ENCODE peak calls at places on chromosome 9, in six cellular contexts. One of them, this sample, is unnamed.

GRCh38 chr9:88355166-88355565 is 33.1 kb upstream of the SPIN1 start:
- DNase-seq in activated CD4-positive, alpha-beta T cell treated with anti-CD3 and anti-CD28 coated beads, Interleukin-2, amount 50 U/mL, for 48 hours: no peak
- DNase-seq in stimulated activated CD8-positive, alpha-beta memory T cell treated with anti-CD3 and anti-CD28 coated beads, Interleukin-4, amount 100 ng/mL, for 24 hours: no peak
- DNase-seq in sciatic nerve: no peak
- DNase-seq in head of caudate nucleus: no peak
- DNase-seq in iris pigment epithelial cell: peak
- DNase-seq in this sample: no peak

GRCh38 chr9:6984941-6985578 is 227.3 kb downstream of the KDM4C start:
- DNase-seq in activated CD4-positive, alpha-beta T cell treated with anti-CD3 and anti-CD28 coated beads, Interleukin-2, amount 50 U/mL, for 48 hours: no peak
- DNase-seq in stimulated activated CD8-positive, alpha-beta memory T cell treated with anti-CD3 and anti-CD28 coated beads, Interleukin-4, amount 100 ng/mL, for 24 hours: no peak
- DNase-seq in sciatic nerve: no peak
- DNase-seq in head of caudate nucleus: no peak
- DNase-seq in iris pigment epithelial cell: no peak
- DNase-seq in this sample: no peak

GRCh38 chr9:124411514-124412227 is 3.6 kb downstream of the PSMB7 start:
- DNase-seq in activated CD4-positive, alpha-beta T cell treated with anti-CD3 and anti-CD28 coated beads, Interleukin-2, amount 50 U/mL, for 48 hours: no peak
- DNase-seq in stimulated activated CD8-positive, alpha-beta memory T cell treated with anti-CD3 and anti-CD28 coated beads, Interleukin-4, amount 100 ng/mL, for 24 hours: no peak
- DNase-seq in sciatic nerve: no peak
- DNase-seq in head of caudate nucleus: no peak
- DNase-seq in iris pigment epithelial cell: peak
- DNase-seq in this sample: no peak

GRCh38 chr9:38119570-38119969 is 50.5 kb upstream of the SHB start:
- DNase-seq in activated CD4-positive, alpha-beta T cell treated with anti-CD3 and anti-CD28 coated beads, Interleukin-2, amount 50 U/mL, for 48 hours: no peak
- DNase-seq in stimulated activated CD8-positive, alpha-beta memory T cell treated with anti-CD3 and anti-CD28 coated beads, Interleukin-4, amount 100 ng/mL, for 24 hours: no peak
- DNase-seq in sciatic nerve: no peak
- DNase-seq in head of caudate nucleus: no peak
- DNase-seq in iris pigment epithelial cell: no peak
- DNase-seq in this sample: no peak

GRCh38 chr9:99632349-99633038 is 189.2 kb upstream of the NR4A3 start:
- DNase-seq in activated CD4-positive, alpha-beta T cell treated with anti-CD3 and anti-CD28 coated beads, Interleukin-2, amount 50 U/mL, for 48 hours: no peak
- DNase-seq in stimulated activated CD8-positive, alpha-beta memory T cell treated with anti-CD3 and anti-CD28 coated beads, Interleukin-4, amount 100 ng/mL, for 24 hours: no peak
- DNase-seq in sciatic nerve: no peak
- DNase-seq in head of caudate nucleus: no peak
- DNase-seq in iris pigment epithelial cell: no peak
- DNase-seq in this sample: no peak

GRCh38 chr9:136099547-136099946 is 4.5 kb upstream of the NACC2 start:
- DNase-seq in activated CD4-positive, alpha-beta T cell treated with anti-CD3 and anti-CD28 coated beads, Interleukin-2, amount 50 U/mL, for 48 hours: no peak
- DNase-seq in stimulated activated CD8-positive, alpha-beta memory T cell treated with anti-CD3 and anti-CD28 coated beads, Interleukin-4, amount 100 ng/mL, for 24 hours: no peak
- DNase-seq in sciatic nerve: no peak
- DNase-seq in head of caudate nucleus: no peak
- DNase-seq in iris pigment epithelial cell: no peak
- DNase-seq in this sample: no peak

GRCh38 chr9:109913461-109913810 is 133.4 kb downstream of the PALM2AKAP2 start:
- DNase-seq in activated CD4-positive, alpha-beta T cell treated with anti-CD3 and anti-CD28 coated beads, Interleukin-2, amount 50 U/mL, for 48 hours: no peak
- DNase-seq in stimulated activated CD8-positive, alpha-beta memory T cell treated with anti-CD3 and anti-CD28 coated beads, Interleukin-4, amount 100 ng/mL, for 24 hours: no peak
- DNase-seq in sciatic nerve: no peak
- DNase-seq in head of caudate nucleus: no peak
- DNase-seq in iris pigment epithelial cell: no peak
- DNase-seq in this sample: no peak

GRCh38 chr9:847505-847904 is 6.0 kb downstream of the DMRT1 start:
- DNase-seq in activated CD4-positive, alpha-beta T cell treated with anti-CD3 and anti-CD28 coated beads, Interleukin-2, amount 50 U/mL, for 48 hours: no peak
- DNase-seq in stimulated activated CD8-positive, alpha-beta memory T cell treated with anti-CD3 and anti-CD28 coated beads, Interleukin-4, amount 100 ng/mL, for 24 hours: no peak
- DNase-seq in sciatic nerve: no peak
- DNase-seq in head of caudate nucleus: no peak
- DNase-seq in iris pigment epithelial cell: no peak
- DNase-seq in this sample: no peak

GRCh38 chr9:21527579-21527978 is 45.5 kb upstream of the IFNE start:
- DNase-seq in activated CD4-positive, alpha-beta T cell treated with anti-CD3 and anti-CD28 coated beads, Interleukin-2, amount 50 U/mL, for 48 hours: no peak
- DNase-seq in stimulated activated CD8-positive, alpha-beta memory T cell treated with anti-CD3 and anti-CD28 coated beads, Interleukin-4, amount 100 ng/mL, for 24 hours: no peak
- DNase-seq in sciatic nerve: no peak
- DNase-seq in head of caudate nucleus: no peak
- DNase-seq in iris pigment epithelial cell: no peak
- DNase-seq in this sample: no peak

GRCh38 chr9:73199886-73200285 is 48.2 kb downstream of the ANXA1 start:
- DNase-seq in activated CD4-positive, alpha-beta T cell treated with anti-CD3 and anti-CD28 coated beads, Interleukin-2, amount 50 U/mL, for 48 hours: no peak
- DNase-seq in stimulated activated CD8-positive, alpha-beta memory T cell treated with anti-CD3 and anti-CD28 coated beads, Interleukin-4, amount 100 ng/mL, for 24 hours: no peak
- DNase-seq in sciatic nerve: no peak
- DNase-seq in head of caudate nucleus: no peak
- DNase-seq in iris pigment epithelial cell: no peak
- DNase-seq in this sample: no peak

GRCh38 chr9:109458453-109459211 is 39.5 kb downstream of the PTPN3 start:
- DNase-seq in activated CD4-positive, alpha-beta T cell treated with anti-CD3 and anti-CD28 coated beads, Interleukin-2, amount 50 U/mL, for 48 hours: no peak
- DNase-seq in stimulated activated CD8-positive, alpha-beta memory T cell treated with anti-CD3 and anti-CD28 coated beads, Interleukin-4, amount 100 ng/mL, for 24 hours: no peak
- DNase-seq in sciatic nerve: no peak
- DNase-seq in head of caudate nucleus: no peak
- DNase-seq in iris pigment epithelial cell: peak
- DNase-seq in this sample: no peak

GRCh38 chr9:134600836-134601638 is 40.6 kb upstream of the COL5A1 start:
- DNase-seq in activated CD4-positive, alpha-beta T cell treated with anti-CD3 and anti-CD28 coated beads, Interleukin-2, amount 50 U/mL, for 48 hours: no peak
- DNase-seq in stimulated activated CD8-positive, alpha-beta memory T cell treated with anti-CD3 and anti-CD28 coated beads, Interleukin-4, amount 100 ng/mL, for 24 hours: no peak
- DNase-seq in sciatic nerve: no peak
- DNase-seq in head of caudate nucleus: no peak
- DNase-seq in iris pigment epithelial cell: no peak
- DNase-seq in this sample: no peak

This sample was measured in upper lobe of right lung.